ENCODE peak calls at places on chromosomes 12 and 14, in five cellular contexts. J is left ventricle myocardium inferior, W is testis, Q is lower lobe of right lung, L is small intestine. K is an unnamed sample.

GRCh38 chr12:50326636-50327284 is 43.4 kb upstream of the LIMA1 start:
- DNase-seq in J (no peak), Q (peak; percentile 69), W (no peak), L (peak; percentile 83), K (no peak)

GRCh38 chr12:38141861-38142260 is 174.7 kb upstream of the ALG10B start:
- DNase-seq in J (no peak), Q (no peak), L (no peak), W (no peak), K (no peak)

GRCh38 chr14:20684662-20685456 is 499 bp downstream of the RNASE4 start:
- DNase-seq in Q (no peak), W (peak; percentile 57), L (peak; percentile 42), J (no peak), K (peak; percentile 64)

GRCh38 chr12:50505945-50506344 is 1.2 kb downstream of the DIP2B start:
- DNase-seq in W (peak; percentile 85), L (peak; percentile 33), Q (no peak), J (no peak), K (no peak)

GRCh38 chr12:123038486-123038885 is 58.0 kb downstream of the ARL6IP4 start:
- DNase-seq in J (no peak), W (no peak), Q (no peak), L (no peak), K (no peak)

GRCh38 chr12:78473136-78473535 is 391.4 kb upstream of the SYT1 start:
- DNase-seq in W (no peak), Q (no peak), J (no peak), L (no peak), K (no peak)

GRCh38 chr14:89619616-89620273 is 202.7 kb upstream of the FOXN3 start:
- DNase-seq in W (no peak), Q (no peak), J (no peak), L (peak; percentile 39), K (no peak)

GRCh38 chr12:27220057-27220987 is 23.8 kb upstream of the STK38L start:
- DNase-seq in W (no peak), J (no peak), Q (no peak), L (no peak), K (no peak)

GRCh38 chr14:52922059-52922458 is 28.8 kb downstream of the FERMT2 start:
- DNase-seq in W (no peak), L (no peak), J (no peak), Q (no peak), K (no peak)

GRCh38 chr12:120075034-120075616 is 41.4 kb downstream of the RAB35 start:
- DNase-seq in W (no peak), Q (no peak), L (no peak), J (no peak), K (no peak)

GRCh38 chr14:35821546-35822411 is 4.4 kb upstream of the BRMS1L start:
- DNase-seq in L (peak; percentile 42), J (no peak), W (no peak), Q (no peak), K (peak; percentile 66)

GRCh38 chr14:64536488-64537245 is 3.9 kb upstream of the HSPA2 start:
- DNase-seq in L (no peak), J (no peak), Q (no peak), W (no peak), K (no peak)

GRCh38 chr14:54804720-54805060 is 97.9 kb downstream of the GCH1 start:
- DNase-seq in W (no peak), L (no peak), J (no peak), Q (no peak), K (peak; percentile 44)

GRCh38 chr12:47686645-47687240 is 19.1 kb downstream of the RPAP3 start:
- DNase-seq in J (no peak), W (peak; percentile 29), Q (no peak), L (peak; percentile 6), K (peak; percentile 36)

GRCh38 chr12:45994736-45995135 is 4.4 kb upstream of the SCAF11 start:
- DNase-seq in W (no peak), L (no peak), Q (no peak), J (no peak), K (peak; percentile 33)

GRCh38 chr14:78401866-78402265 is 231.7 kb downstream of the NRXN3 start:
- DNase-seq in W (no peak), J (no peak), L (no peak), Q (no peak), K (no peak)

GRCh38 chr14:70567791-70568190 is 32.7 kb downstream of the MED6 start:
- DNase-seq in Q (no peak), W (peak; percentile 17), L (peak; percentile 40), J (no peak), K (peak; percentile 66)

GRCh38 chr12:50050119-50050385 is 7.3 kb upstream of the ASIC1 start:
- DNase-seq in W (no peak), L (no peak), J (no peak), Q (peak; percentile 14), K (no peak)

GRCh38 chr14:65101631-65102440 is 481 bp downstream of the MAX start:
- DNase-seq in L (peak; percentile 20), W (peak; percentile 15), Q (peak; percentile 58), J (peak; percentile 23), K (peak; percentile 76)

GRCh38 chr12:60281522-60281921 is 685.7 kb downstream of the SLC16A7 start:
- DNase-seq in L (no peak), J (no peak), W (no peak), Q (no peak), K (no peak)

GRCh38 chr12:23659151-23659550 is 290.3 kb downstream of the SOX5 start:
- DNase-seq in J (no peak), W (no peak), L (peak; percentile 25), Q (no peak), K (no peak)

GRCh38 chr12:126879820-126880219 is 1387.2 kb upstream of the TMEM132C start:
- DNase-seq in J (no peak), W (no peak), L (no peak), Q (no peak), K (no peak)

GRCh38 chr12:69655616-69656336 is 43.3 kb downstream of the BEST3 start:
- DNase-seq in W (no peak), J (no peak), L (no peak), Q (no peak), K (no peak)

GRCh38 chr12:88578821-88579518 is 1.3 kb downstream of the KITLG start:
- DNase-seq in W (peak; percentile 42), L (peak; percentile 61), J (no peak), Q (no peak), K (peak; percentile 63)
- H3K4me3 ChIP-seq in W (peak overlapping the region; percentile 80), L (peak overlapping the region; percentile 59), J (peak overlapping the region; percentile 82), Q (peak overlapping the region; percentile 82), K (peak overlapping the region; percentile 72)

GRCh38 chr14:102892660-102893059 is 29.8 kb upstream of the AMN start:
- DNase-seq in L (no peak), J (no peak), W (no peak), Q (no peak), K (no peak)
- H3K36me3 ChIP-seq in L (peaks cover 10% of the 10 kb centered on the region), J (peaks cover 8% of the 10 kb centered on the region), W (no peaks in the 10 kb centered on the region), Q (peaks cover 37% of the 10 kb centered on the region), K (no peaks in the 10 kb centered on the region)

GRCh38 chr12:52751795-52752194 is 25.4 kb downstream of the KRT76 start:
- DNase-seq in L (no peak), J (no peak), Q (no peak), W (no peak), K (no peak)
- H3K27me3 ChIP-seq in L (no peaks in the 10 kb centered on the region), J (peaks cover 94% of the 10 kb centered on the region), Q (peaks cover 17% of the 10 kb centered on the region), W (no peaks in the 10 kb centered on the region), K (peaks cover 3% of the 10 kb centered on the region)

GRCh38 chr14:75545907-75546306 is 23.6 kb downstream of the BATF start:
- DNase-seq in W (no peak), L (no peak), Q (no peak), J (no peak), K (no peak)
- H3K4me3 ChIP-seq in W (no peak overlapping the region), L (no peak overlapping the region), Q (no peak overlapping the region), J (no peak overlapping the region), K (no peak overlapping the region)

GRCh38 chr12:865614-866013 is 83.9 kb downstream of the RAD52 start:
- DNase-seq in Q (no peak), L (no peak), W (no peak), J (no peak), K (no peak)

GRCh38 chr12:868722-869121 is 80.8 kb downstream of the RAD52 start:
- DNase-seq in J (no peak), L (no peak), Q (no peak), W (no peak), K (peak; percentile 46)

GRCh38 chr12:867905-868304 is 81.6 kb downstream of the RAD52 start:
- DNase-seq in L (no peak), J (no peak), Q (no peak), W (no peak), K (no peak)

GRCh38 chr12:862303-862911 is 87.1 kb downstream of the RAD52 start:
- DNase-seq in J (no peak), L (no peak), Q (no peak), W (no peak), K (no peak)

DNA sequence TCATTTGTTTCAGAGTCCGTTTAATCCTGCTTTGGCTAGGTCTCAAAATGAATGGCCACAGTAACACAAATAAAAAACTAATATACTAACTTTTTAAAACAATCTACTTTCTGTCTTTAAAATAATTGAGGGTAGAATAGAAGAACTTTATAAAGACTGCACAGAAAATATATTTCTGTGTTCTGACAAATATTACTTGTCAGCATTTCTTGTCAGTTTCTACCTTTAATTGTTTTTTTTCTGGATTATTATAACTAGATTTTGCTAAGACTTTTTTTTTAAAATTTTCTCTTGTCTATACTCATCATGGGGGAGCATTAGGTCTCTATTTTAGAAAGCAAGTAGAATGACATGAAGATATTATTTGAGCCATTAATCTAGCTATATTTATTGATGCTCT is 86.2 kb downstream of the RAD52 start:
- DNase-seq in J (no peak), L (no peak), W (no peak), Q (no peak), K (no peak)
- H3K36me3 ChIP-seq in J (peaks cover 95% of the 10 kb centered on the region), L (peaks cover 14% of the 10 kb centered on the region), W (no peaks in the 10 kb centered on the region), Q (peaks cover 100% of the 10 kb centered on the region), K (peaks cover 12% of the 10 kb centered on the region)

DNA sequence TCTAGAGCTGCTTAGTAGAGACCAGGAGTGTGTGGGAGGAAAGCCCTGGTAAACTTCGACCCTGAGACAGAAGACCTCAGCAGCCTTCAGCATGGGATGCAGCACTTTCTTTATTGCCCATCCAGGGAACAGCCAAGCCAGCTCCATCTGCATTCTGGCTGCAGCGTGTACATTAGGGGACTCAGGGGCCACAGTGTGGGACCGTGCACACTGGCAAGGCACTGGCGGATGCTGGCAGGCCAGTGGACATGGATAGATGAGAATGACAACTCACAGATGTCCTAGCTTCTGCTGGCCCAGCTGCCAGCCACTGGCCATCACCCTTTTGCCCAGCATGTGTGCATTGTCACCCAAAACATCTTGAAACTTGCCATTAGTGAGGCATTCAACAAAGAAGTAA is 12.5 kb downstream of the PLD4 start:
- DNase-seq in J (no peak), W (no peak), L (no peak), Q (no peak), K (no peak)
- H3K27me3 ChIP-seq in J (peaks cover 65% of the 10 kb centered on the region), W (no peaks in the 10 kb centered on the region), L (no peaks in the 10 kb centered on the region), Q (peaks cover 6% of the 10 kb centered on the region), K (peaks cover 25% of the 10 kb centered on the region)

DNA sequence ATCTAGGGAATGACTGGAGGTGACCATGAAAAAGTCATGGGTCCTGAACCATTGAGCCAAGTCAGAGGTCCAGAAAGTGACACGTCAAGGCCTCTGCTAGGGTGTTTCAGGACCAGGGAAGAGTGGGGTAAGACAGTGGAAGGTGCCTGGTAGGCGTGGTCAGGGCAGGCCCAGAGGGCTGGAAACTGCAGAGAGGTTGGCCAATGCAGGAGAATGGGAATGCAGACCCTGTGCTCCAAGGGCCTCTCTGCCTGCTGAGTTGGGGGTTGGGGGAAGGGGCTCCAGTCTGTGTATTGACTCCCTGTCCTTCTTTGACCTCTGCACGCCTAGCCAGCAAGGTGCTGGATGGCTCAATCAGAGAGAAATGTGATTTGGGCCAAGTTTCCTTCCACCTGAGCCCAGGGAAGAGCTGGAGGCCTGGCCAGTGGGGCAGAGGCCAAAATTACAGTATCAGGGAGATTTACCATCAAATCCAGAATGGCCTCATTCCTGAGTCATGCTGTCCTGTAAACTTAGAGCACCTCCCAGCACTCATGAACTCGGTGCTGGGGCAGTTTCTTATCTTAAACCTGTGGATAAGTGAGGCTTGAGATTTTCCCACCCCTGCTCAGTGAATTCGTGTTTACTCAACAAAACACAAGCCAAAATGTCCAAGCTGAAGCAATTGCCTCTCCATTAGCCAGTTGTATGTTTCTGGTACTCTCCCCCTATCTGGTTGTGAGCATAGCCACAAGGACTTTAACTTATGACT is 24.4 kb downstream of the IRF2BPL start:
- DNase-seq in W (no peak), L (peak; percentile 7), J (no peak), Q (no peak), K (no peak)
- H3K4me3 ChIP-seq in W (no peak overlapping the region), L (no peak overlapping the region), J (no peak overlapping the region), Q (no peak overlapping the region), K (no peak overlapping the region)

K was measured in H7.